ENCODE peak calls at places on chromosomes 13 and 19, in four cellular contexts. D is stimulated activated CD4-positive, alpha-beta T cell treated with anti-CD3 and anti-CD28 coated beads, TNF-alpha, amount 100 ng/mL, for 48 hours; V is GF-D8; N is AG10803. E is an unnamed sample.
A peak's percentile ranks its signal among the peaks of the same experiment; 100 is the strongest.

GRCh38 chr13:50400930-50401553 is 385.8 kb downstream of the KCNRG start:
- DNase-seq in N (peak; percentile 86), V (no peak), D (no peak), E (no peak)

GRCh38 chr13:91397595-91397994 is 826 bp upstream of the GPC5 start:
- DNase-seq in N (no peak), V (no peak), D (no peak), E (no peak)

GRCh38 chr13:38957794-38958592 is 32.6 kb downstream of the STOML3 start:
- DNase-seq in D (no peak), V (no peak), N (no peak), E (no peak)

GRCh38 chr19:16067205-16067938 is 8.9 kb upstream of the TPM4 start:
- DNase-seq in N (peak; percentile 88), V (no peak), D (no peak), E (no peak)

GRCh38 chr19:7391218-7391670 is 42.5 kb downstream of the ARHGEF18 start:
- DNase-seq in D (no peak), N (no peak), V (no peak), E (no peak)

GRCh38 chr13:94181461-94182107 is 297.9 kb downstream of the DCT start:
- DNase-seq in V (no peak), N (no peak), D (no peak), E (no peak)

GRCh38 chr13:46278474-46278873 is 66.7 kb downstream of the LRRC63 start:
- DNase-seq in D (no peak), N (no peak), V (no peak), E (no peak)

GRCh38 chr19:2045501-2046045 is 5.5 kb downstream of the MKNK2 start:
- DNase-seq in D (no peak), N (no peak), V (no peak), E (no peak)

GRCh38 chr19:54114340-54114826 is 1.1 kb downstream of the TFPT start:
- DNase-seq in D (no peak), V (peak; percentile 42), N (peak; percentile 35), E (no peak)

E was measured in NCI-H510A treated with DMSO at 0.1 percent for 48 hours.